ENCODE peak calls at places on chromosome X, in seven cellular contexts. K, E, F, O, W, C and Q are unnamed samples.

GRCh38 chrX:130974323-130974722 is 71.3 kb upstream of the ENOX2 start:
- DNase-seq in C (no peak), E (no peak), K (no peak), O (peak; percentile 9), F (no peak), W (peak; percentile 61), Q (peak; percentile 44)

GRCh38 chrX:41781500-41781899 is 57.5 kb downstream of the GPR82 start:
- DNase-seq in C (peak; percentile 60), F (peak; percentile 2), K (no peak), E (peak; percentile 4), O (peak; percentile 56), W (peak; percentile 58), Q (peak; percentile 63)

GRCh38 chrX:147776988-147777387 is 134.7 kb upstream of the FMR1 start:
- DNase-seq in K (no peak), W (no peak), C (no peak), F (no peak), E (no peak), O (no peak), Q (no peak)

GRCh38 chrX:97405031-97405685 is 521.5 kb downstream of the RPA4 start:
- DNase-seq in O (no peak), K (no peak), C (peak; percentile 53), E (no peak), F (no peak), W (no peak), Q (peak; percentile 65)

GRCh38 chrX:110665636-110666035 is 130.0 kb downstream of the CHRDL1 start:
- DNase-seq in W (peak; percentile 58), K (peak; percentile 5), C (peak; percentile 11), O (peak; percentile 1), F (no peak), E (peak; percentile 2), Q (peak; percentile 21)

GRCh38 chrX:149830192-149830873 is 48.6 kb downstream of the MAGEA9 start:
- DNase-seq in F (no peak), E (no peak), O (peak; percentile 29), K (no peak), W (peak; percentile 54), C (peak; percentile 16), Q (peak; percentile 50)

GRCh38 chrX:150805736-150806135 is 92.7 kb downstream of the CD99L2 start:
- DNase-seq in E (no peak), O (no peak), C (no peak), W (no peak), F (no peak), K (no peak), Q (peak; percentile 5)

GRCh38 chrX:103800318-103800717 is 23.7 kb downstream of the PLP1 start:
- DNase-seq in E (no peak), O (no peak), C (no peak), K (no peak), F (no peak), W (no peak), Q (no peak)

GRCh38 chrX:139204903-139205667 is 325.5 kb upstream of the F9 start:
- DNase-seq in C (no peak), K (no peak), W (peak; percentile 63), O (no peak), E (no peak), F (no peak), Q (no peak)

GRCh38 chrX:34632404-34632803 is 24.7 kb downstream of the TMEM47 start:
- DNase-seq in C (no peak), W (peak; percentile 21), O (peak; percentile 32), K (no peak), F (no peak), E (no peak), Q (peak; percentile 42)

GRCh38 chrX:1205681-1206611 is 6.5 kb downstream of the CRLF2 start:
- DNase-seq in F (no peak), E (no peak), O (peak; percentile 57), K (peak; percentile 10), W (peak; percentile 60), C (peak; percentile 53), Q (peak; percentile 82)

GRCh38 chrX:111095974-111096870 is at the start of gene PAK3:
- DNase-seq in W (peak; percentile 15), C (peak; percentile 60), E (no peak), F (no peak), K (peak; percentile 20), O (peak; percentile 33), Q (peak; percentile 22)

GRCh38 chrX:57951666-57952319 is 41.5 kb upstream of the ZXDA start:
- DNase-seq in F (no peak), K (peak; percentile 14), C (no peak), E (no peak), O (no peak), W (no peak), Q (no peak)